ENCODE peak calls at places on chromosomes 6 and 20, in eight cellular contexts. H, R, T, M, Q, L, N and G are unnamed samples.

GRCh38 chr6:52507557-52508260 is 69.2 kb downstream of the TRAM2 start:
- DNase-seq in H (peak), R (no peak), T (peak), M (no peak), Q (peak), L (no peak), N (no peak), G (peak)

GRCh38 chr6:106098383-106099234 is 12.5 kb downstream of the PRDM1 start:
- DNase-seq in H (peak), R (no peak), T (peak), M (no peak), Q (peak), L (no peak), N (peak), G (peak)

GRCh38 chr20:41279546-41280225 is 37.8 kb downstream of the ZHX3 start:
- DNase-seq in H (no peak), R (no peak), T (no peak), M (no peak), Q (no peak), L (no peak), N (no peak), G (no peak)

GRCh38 chr6:93624408-93624807 is 205.0 kb upstream of the EPHA7 start:
- DNase-seq in H (no peak), R (no peak), T (peak), M (no peak), Q (no peak), L (no peak), N (no peak), G (no peak)

GRCh38 chr6:7723041-7723447 is 2.9 kb upstream of the BMP6 start:
- DNase-seq in H (peak), R (no peak), T (peak), M (peak), Q (peak), L (peak), N (peak), G (peak)

GRCh38 chr6:137926207-137926731 is 59.2 kb downstream of the TNFAIP3 start:
- DNase-seq in H (peak), R (no peak), T (peak), M (peak), Q (peak), L (no peak), N (no peak), G (peak)

GRCh38 chr6:113662688-113663333 is 194.3 kb upstream of the MARCKS start:
- DNase-seq in H (no peak), R (no peak), T (no peak), M (no peak), Q (no peak), L (no peak), N (no peak), G (no peak)

GRCh38 chr20:56689318-56689717 is 60.2 kb downstream of the TFAP2C start:
- DNase-seq in H (peak), R (no peak), T (no peak), M (peak), Q (no peak), L (no peak), N (no peak), G (peak)

GRCh38 chr6:1244278-1244677 is 67.6 kb upstream of the FOXQ1 start:
- DNase-seq in H (no peak), R (no peak), T (no peak), M (no peak), Q (no peak), L (no peak), N (no peak), G (no peak)

GRCh38 chr6:7561153-7561964 is 19.9 kb downstream of the DSP start:
- DNase-seq in H (peak), R (no peak), T (peak), M (no peak), Q (peak), L (peak), N (peak), G (no peak)

GRCh38 chr6:118319890-118320289 is 228.2 kb upstream of the PLN start:
- DNase-seq in H (no peak), R (no peak), T (no peak), M (no peak), Q (no peak), L (no peak), N (no peak), G (no peak)

GRCh38 chr6:15616266-15616665 is 46.6 kb downstream of the DTNBP1 start:
- DNase-seq in H (no peak), R (no peak), T (no peak), M (no peak), Q (no peak), L (no peak), N (no peak), G (no peak)

GRCh38 chr6:20534906-20535305 is 649 bp downstream of the CDKAL1 start:
- DNase-seq in H (peak), R (no peak), T (no peak), M (no peak), Q (peak), L (no peak), N (no peak), G (peak)

GRCh38 chr6:34602318-34603111 is 46.4 kb upstream of the SPDEF start:
- DNase-seq in H (no peak), R (no peak), T (peak), M (no peak), Q (no peak), L (peak), N (peak), G (peak)

GRCh38 chr6:3850451-3851203 is 1.5 kb downstream of the FAM50B start:
- DNase-seq in H (no peak), R (no peak), T (no peak), M (no peak), Q (no peak), L (no peak), N (no peak), G (no peak)

GRCh38 chr6:11785449-11785951 is 6.9 kb upstream of the ADTRP start:
- DNase-seq in H (no peak), R (peak), T (no peak), M (no peak), Q (no peak), L (no peak), N (no peak), G (no peak)

GRCh38 chr6:48744948-48745347 is 634.0 kb upstream of the PTCHD4 start:
- DNase-seq in H (peak), R (no peak), T (peak), M (no peak), Q (peak), L (no peak), N (no peak), G (peak)

GRCh38 chr6:103047567-103047966 is 1654.1 kb downstream of the GRIK2 start:
- DNase-seq in H (no peak), R (no peak), T (no peak), M (no peak), Q (no peak), L (no peak), N (no peak), G (no peak)

GRCh38 chr6:111033628-111034289 is 51.9 kb downstream of the RPF2 start:
- DNase-seq in H (no peak), R (no peak), T (no peak), M (no peak), Q (no peak), L (no peak), N (no peak), G (no peak)

GRCh38 chr6:54737247-54737646 is 109.3 kb upstream of the FAM83B start:
- DNase-seq in H (no peak), R (no peak), T (peak), M (no peak), Q (no peak), L (no peak), N (no peak), G (no peak)

GRCh38 chr6:4924872-4925271 is 79.0 kb downstream of the RPP40 start:
- DNase-seq in H (no peak), R (no peak), T (no peak), M (no peak), Q (no peak), L (no peak), N (no peak), G (no peak)

GRCh38 chr6:95693108-95693507 is 115.8 kb downstream of the MANEA start:
- DNase-seq in H (no peak), R (no peak), T (peak), M (no peak), Q (no peak), L (no peak), N (no peak), G (no peak)

GRCh38 chr20:2619961-2620595 is 32.4 kb upstream of the NOP56 start:
- DNase-seq in H (peak), R (no peak), T (peak), M (no peak), Q (peak), L (no peak), N (no peak), G (no peak)

GRCh38 chr6:168182908-168183612 is 104.0 kb upstream of the FRMD1 start:
- DNase-seq in H (no peak), R (no peak), T (no peak), M (no peak), Q (no peak), L (no peak), N (peak), G (no peak)

GRCh38 chr20:47330933-47331708 is 25.4 kb downstream of the ZMYND8 start:
- DNase-seq in H (peak), R (no peak), T (peak), M (no peak), Q (peak), L (no peak), N (peak), G (peak)

GRCh38 chr20:53077373-53078205 is 105.4 kb downstream of the TSHZ2 start:
- DNase-seq in H (no peak), R (no peak), T (no peak), M (no peak), Q (peak), L (peak), N (no peak), G (peak)

GRCh38 chr6:108654465-108655106 is 93.9 kb downstream of the FOXO3 start:
- DNase-seq in H (no peak), R (no peak), T (no peak), M (no peak), Q (peak), L (no peak), N (no peak), G (peak)

GRCh38 chr20:4545526-4545925 is 176.2 kb upstream of the PRND start:
- DNase-seq in H (peak), R (no peak), T (peak), M (no peak), Q (peak), L (no peak), N (no peak), G (peak)

GRCh38 chr6:33962186-33962585 is 158.4 kb upstream of the MLN start:
- DNase-seq in H (peak), R (no peak), T (peak), M (no peak), Q (peak), L (no peak), N (no peak), G (no peak)

GRCh38 chr6:32216292-32216691 is 7.6 kb downstream of the NOTCH4 start:
- DNase-seq in H (no peak), R (no peak), T (no peak), M (no peak), Q (no peak), L (no peak), N (no peak), G (no peak)

GRCh38 chr6:135183532-135184440 is 2.7 kb downstream of the MYB start:
- DNase-seq in H (peak), R (no peak), T (peak), M (no peak), Q (peak), L (peak), N (peak), G (peak)

GRCh38 chr20:8756410-8756809 is 312.5 kb upstream of the PLCB4 start:
- DNase-seq in H (peak), R (no peak), T (peak), M (peak), Q (peak), L (no peak), N (no peak), G (peak)

GRCh38 chr6:166633732-166634535 is 6.9 kb upstream of the RPS6KA2 start:
- DNase-seq in H (peak), R (peak), T (peak), M (no peak), Q (no peak), L (no peak), N (no peak), G (no peak)

GRCh38 chr6:27601668-27602254 is 128.9 kb upstream of the ZNF184 start:
- DNase-seq in H (no peak), R (no peak), T (no peak), M (no peak), Q (no peak), L (no peak), N (no peak), G (no peak)

GRCh38 chr6:7101290-7101689 is 6.5 kb upstream of the RREB1 start:
- DNase-seq in H (no peak), R (no peak), T (no peak), M (no peak), Q (no peak), L (no peak), N (no peak), G (no peak)

GRCh38 chr6:158684745-158685355 is 35.0 kb downstream of the SYTL3 start:
- DNase-seq in H (no peak), R (peak), T (no peak), M (no peak), Q (peak), L (no peak), N (peak), G (no peak)

GRCh38 chr6:39530201-39530759 is 194.9 kb downstream of the KIF6 start:
- DNase-seq in H (peak), R (no peak), T (peak), M (no peak), Q (peak), L (no peak), N (no peak), G (peak)

GRCh38 chr6:10210052-10210451 is 204.8 kb downstream of the TFAP2A start:
- DNase-seq in H (peak), R (no peak), T (peak), M (peak), Q (no peak), L (no peak), N (no peak), G (no peak)

DNA sequence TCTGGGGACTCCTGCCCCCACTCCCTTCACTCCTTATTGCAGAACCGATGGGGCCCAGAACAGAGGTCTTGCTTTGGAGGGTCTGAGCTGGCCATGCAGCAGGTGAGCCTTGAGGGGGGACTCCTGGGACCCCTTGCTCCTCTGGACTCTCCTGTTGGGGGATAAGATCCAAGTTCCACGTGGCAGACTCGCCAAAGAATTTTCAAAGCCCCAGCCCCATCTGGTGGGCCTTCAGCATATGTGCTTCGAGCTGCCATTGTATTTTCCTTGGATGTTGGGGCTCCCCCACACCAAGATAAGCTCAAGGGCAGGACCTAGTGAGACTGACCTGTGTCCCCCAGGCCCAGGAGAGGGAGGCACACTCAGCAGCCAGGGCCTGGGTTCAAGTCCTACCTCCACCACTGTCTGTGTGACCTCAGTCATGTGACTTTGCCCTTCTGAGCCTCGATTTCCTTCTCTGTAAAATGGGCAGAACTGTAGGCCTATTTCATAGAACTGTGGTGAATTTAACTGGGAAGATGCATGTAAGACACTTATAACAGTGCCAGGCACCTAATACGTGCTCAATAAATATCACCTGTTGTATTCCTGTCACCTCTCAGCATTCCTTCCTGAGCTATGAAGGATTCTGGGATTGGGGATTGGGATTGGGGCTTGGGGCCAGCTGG is 115.5 kb downstream of the VEGFA start:
- DNase-seq in H (no peak), R (no peak), T (no peak), M (no peak), Q (no peak), L (no peak), N (no peak), G (no peak)
- TF ChIP-seq CTCF in H (no peak), R (no peak), T (no peak), M (peak), Q (no peak), L (no peak), N (no peak), G (no peak)

DNA sequence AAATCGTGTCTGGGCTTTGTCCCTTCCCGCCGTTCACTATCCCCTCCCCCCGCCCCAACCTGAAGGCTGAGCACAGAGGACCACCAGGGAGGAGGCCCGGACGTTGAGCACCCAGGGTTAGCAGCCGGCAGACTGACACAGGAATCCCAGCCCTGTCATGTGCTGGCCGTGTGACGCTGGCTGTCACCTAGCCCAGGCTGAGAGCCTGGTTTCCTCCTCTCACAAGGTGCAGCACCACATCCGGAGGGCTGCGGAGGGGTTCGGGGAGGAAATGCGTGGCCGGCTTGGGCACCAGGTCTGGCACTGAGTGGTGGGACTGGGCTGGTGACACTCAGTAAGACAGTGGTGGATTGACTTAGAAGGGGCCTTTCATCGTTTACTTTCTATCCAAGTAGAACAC is 4.6 kb upstream of the LSM14B start:
- DNase-seq in H (no peak), R (no peak), T (no peak), M (no peak), Q (no peak), L (no peak), N (no peak), G (no peak)
- H3K4me3 ChIP-seq in H (no peak), R (no peak), T (no peak), M (no peak), Q (no peak), L (no peak), N (no peak), G (no peak)

DNA sequence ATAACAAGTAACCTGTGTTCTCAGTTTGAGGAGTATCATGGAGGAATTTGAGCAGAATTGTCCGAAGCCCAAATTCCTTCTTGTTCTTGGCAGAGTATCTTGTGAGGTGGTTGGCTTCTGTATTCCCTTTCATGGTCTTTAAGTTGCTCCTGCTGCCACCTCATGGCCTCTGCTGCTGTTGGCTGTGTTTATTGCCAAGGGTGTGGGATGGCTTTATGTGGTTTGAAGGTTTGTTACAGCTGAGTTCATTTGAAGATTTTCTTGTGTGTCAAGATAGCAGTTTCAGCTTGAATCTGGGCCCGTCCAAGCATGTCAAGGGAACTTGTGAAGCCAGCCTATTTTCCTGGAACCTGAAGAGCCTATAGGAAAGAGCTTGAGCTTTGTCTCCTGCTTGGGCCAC is 20.2 kb upstream of the TTK start:
- DNase-seq in H (peak), R (no peak), T (peak), M (no peak), Q (peak), L (no peak), N (no peak), G (peak)
- TF ChIP-seq CTCF in H (no peak), R (no peak), T (no peak), M (no peak), Q (no peak), L (no peak), N (no peak), G (peak)

DNA sequence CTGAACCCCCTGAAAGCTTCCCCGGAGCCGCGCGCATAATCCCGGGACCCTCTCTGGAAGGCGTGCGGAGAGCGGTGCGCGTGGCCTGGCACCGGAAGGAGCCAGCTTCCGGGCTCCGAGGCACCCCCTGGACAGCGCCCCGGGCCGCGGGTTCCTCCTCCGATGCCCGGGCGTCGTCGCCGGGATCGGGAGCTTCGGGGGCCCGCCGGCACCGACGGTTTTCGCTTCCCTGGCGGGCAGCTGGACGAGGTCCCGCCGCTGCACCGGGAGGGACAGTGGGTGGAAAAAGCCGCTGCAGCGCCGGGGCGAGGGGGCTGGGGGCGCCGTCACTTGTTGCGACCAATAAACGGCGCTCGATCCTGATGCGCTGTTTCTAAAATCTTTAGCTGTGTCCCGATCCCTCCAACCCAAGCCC is 573 bp upstream of the SLC35D3 start:
- DNase-seq in H (peak), R (no peak), T (no peak), M (no peak), Q (no peak), L (no peak), N (no peak), G (no peak)
- H3K4me3 ChIP-seq in H (peak), R (peak), T (peak), M (peak), Q (peak), L (peak), N (peak), G (peak)

GRCh38 chr20:31260326-31260932 is 3.0 kb downstream of the DEFB115 start:
- DNase-seq in H (no peak), R (no peak), T (peak), M (no peak), Q (no peak), L (no peak), N (no peak), G (no peak)
- TF ChIP-seq CTCF in H (no peak), R (peak), T (peak), M (peak), Q (no peak), L (peak), N (peak), G (no peak)

GRCh38 chr6:154447929-154448328 is 62.6 kb downstream of the CNKSR3 start:
- DNase-seq in H (peak), R (no peak), T (peak), M (no peak), Q (peak), L (no peak), N (no peak), G (peak)
- H3K4me3 ChIP-seq in H (no peak), R (peak), T (no peak), M (no peak), Q (no peak), L (no peak), N (no peak), G (no peak)

DNA sequence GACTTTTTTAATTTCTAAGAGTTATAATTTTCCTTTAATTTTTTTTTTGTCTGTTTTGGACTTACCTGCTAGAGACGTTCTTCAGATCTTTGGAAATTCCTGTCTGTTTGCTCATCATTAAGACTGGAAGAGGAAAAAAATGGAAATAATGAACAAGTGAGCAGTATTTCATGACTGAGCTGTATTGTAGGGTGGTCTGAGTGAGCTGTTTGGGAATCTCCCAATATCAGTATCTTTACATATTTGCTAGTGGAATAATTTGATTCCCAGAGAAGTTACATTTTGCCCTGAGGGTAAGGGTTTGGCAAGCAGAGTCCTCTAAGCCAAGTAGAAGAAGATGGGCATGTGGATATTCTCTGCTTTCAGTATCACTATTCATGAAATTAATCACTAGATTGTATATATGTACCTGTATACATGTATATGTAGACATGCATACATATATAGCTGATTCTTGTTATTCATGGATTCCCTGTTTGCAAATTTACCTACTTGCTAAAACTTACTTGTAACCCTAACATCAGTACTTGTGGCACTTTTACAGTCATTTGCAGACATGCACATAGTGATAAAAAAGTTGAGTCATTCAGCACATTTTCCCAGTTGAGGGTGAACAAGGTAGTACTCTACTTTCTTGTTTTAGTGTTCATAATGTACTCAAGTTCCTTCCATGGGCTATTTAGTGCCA is 13.5 kb downstream of the ZC2HC1B start:
- DNase-seq in H (no peak), R (no peak), T (no peak), M (no peak), Q (no peak), L (no peak), N (no peak), G (no peak)
- TF ChIP-seq CTCF in H (no peak), R (no peak), T (no peak), M (no peak), Q (no peak), L (no peak), N (no peak), G (no peak)

GRCh38 chr6:107491791-107492674 is 2.1 kb downstream of the SOBP start:
- DNase-seq in H (peak), R (no peak), T (peak), M (peak), Q (peak), L (no peak), N (no peak), G (peak)
- H3K4me3 ChIP-seq in H (peak), R (peak), T (peak), M (no peak), Q (peak), L (peak), N (peak), G (peak)